ENCODE peak calls at places on chromosomes 13 and 19, in eight cellular contexts. L, D, B, T, V, Q, G and K are unnamed samples.

GRCh38 chr13:99446242-99446641 is 55.0 kb upstream of the TM9SF2 start:
- DNase-seq in Q (no peak), D (no peak), T (no peak), G (no peak), B (peak; percentile 40), V (no peak), L (no peak), K (no peak)

GRCh38 chr13:37476874-37477273 is 121.7 kb downstream of the POSTN start:
- DNase-seq in B (no peak), V (no peak), Q (no peak), L (no peak), D (no peak), T (peak; percentile 14), G (peak; percentile 73), K (no peak)

GRCh38 chr13:104757712-104758111 is 1691.5 kb upstream of the SLC10A2 start:
- DNase-seq in Q (no peak), D (no peak), V (no peak), B (no peak), T (no peak), G (peak; percentile 57), L (no peak), K (no peak)

GRCh38 chr19:39212377-39212742 is 8.3 kb upstream of the SYCN start:
- DNase-seq in V (peak; percentile 33), T (peak; percentile 24), D (no peak), Q (no peak), B (peak; percentile 61), G (peak; percentile 9), L (no peak), K (peak; percentile 54)

GRCh38 chr19:2923510-2923909 is 21.3 kb downstream of the ZNF77 start:
- DNase-seq in L (peak; percentile 99), Q (no peak), B (no peak), D (no peak), G (peak; percentile 23), V (no peak), T (no peak), K (no peak)

GRCh38 chr19:33334271-33334670 is 31.9 kb upstream of the CEBPA start:
- DNase-seq in G (no peak), D (no peak), L (no peak), V (no peak), B (no peak), Q (no peak), T (no peak), K (no peak)

GRCh38 chr19:50906217-50906616 is 5.0 kb downstream of the KLK4 start:
- DNase-seq in Q (no peak), L (no peak), B (peak; percentile 69), T (no peak), D (no peak), G (peak; percentile 11), V (peak; percentile 73), K (no peak)

GRCh38 chr13:31749929-31750328 is 10.6 kb downstream of the RXFP2 start:
- DNase-seq in V (no peak), T (no peak), Q (no peak), L (peak; percentile 76), D (peak; percentile 80), G (peak; percentile 89), B (no peak), K (no peak)

GRCh38 chr13:51249767-51250741 is 27.9 kb downstream of the FAM124A start:
- DNase-seq in L (peak; percentile 69), D (no peak), V (no peak), T (no peak), B (peak; percentile 39), Q (no peak), G (no peak), K (no peak)

GRCh38 chr13:72839831-72840426 is 58.0 kb downstream of the PIBF1 start:
- DNase-seq in G (peak; percentile 56), D (peak; percentile 39), V (peak; percentile 33), B (peak; percentile 95), Q (peak; percentile 47), T (peak; percentile 17), L (peak; percentile 37), K (peak; percentile 58)

GRCh38 chr13:99867535-99868271 is 103.9 kb downstream of the ZIC5 start:
- DNase-seq in V (no peak), Q (no peak), T (no peak), D (no peak), G (no peak), L (no peak), B (no peak), K (no peak)

GRCh38 chr13:19838726-19839342 is 24.6 kb downstream of the ZMYM5 start:
- DNase-seq in Q (no peak), B (no peak), T (no peak), G (peak; percentile 86), D (no peak), V (no peak), L (peak; percentile 97), K (no peak)